ENCODE peak calls at places on chromosomes 13 and 19, in nine cellular contexts. T is WERI-Rb-1, H is body of pancreas, L is transverse colon, W is progenitor cell of endocrine pancreas, E is psoas muscle, J is fibroblast of the aortic adventitia, R is H1, I is bronchial epithelial cell. U is an unnamed sample.

GRCh38 chr13:76516013-76516412 is 370.2 kb downstream of the KCTD12 start:
- DNase-seq in T (no peak), H (no peak), L (no peak), W (no peak), E (no peak), J (peak), R (no peak), I (peak), U (no peak)

GRCh38 chr13:94950303-94950702 is 238.0 kb upstream of the SOX21 start:
- DNase-seq in T (peak), H (no peak), L (no peak), W (no peak), E (no peak), J (peak), R (no peak), I (no peak), U (no peak)

GRCh38 chr19:18153555-18154134 is 682 bp downstream of the PIK3R2 start:
- DNase-seq in T (no peak), H (peak), L (peak), W (no peak), E (peak), J (no peak), R (no peak), I (no peak), U (no peak)

GRCh38 chr13:46171223-46171622 is 10.8 kb downstream of the LCP1 start:
- DNase-seq in T (no peak), H (no peak), L (no peak), W (no peak), E (no peak), J (no peak), R (no peak), I (no peak), U (no peak)

GRCh38 chr13:110496281-110496680 is 65.2 kb downstream of the RAB20 start:
- DNase-seq in T (no peak), H (no peak), L (no peak), W (no peak), E (no peak), J (no peak), R (no peak), I (no peak), U (no peak)

GRCh38 chr19:1975081-1975480 is 34.1 kb downstream of the CSNK1G2 start:
- DNase-seq in T (no peak), H (no peak), L (no peak), W (no peak), E (no peak), J (peak), R (no peak), I (no peak), U (no peak)

GRCh38 chr13:75763511-75763910 is 127.4 kb downstream of the LMO7 start:
- DNase-seq in T (no peak), H (no peak), L (no peak), W (no peak), E (no peak), J (no peak), R (no peak), I (peak), U (no peak)

GRCh38 chr19:10899171-10899653 is 27.9 kb downstream of the CARM1 start:
- DNase-seq in T (no peak), H (peak), L (peak), W (no peak), E (peak), J (no peak), R (no peak), I (peak), U (no peak)

GRCh38 chr13:21234537-21234936 is 58.1 kb downstream of the MRPL57 start:
- DNase-seq in T (peak), H (no peak), L (no peak), W (no peak), E (no peak), J (peak), R (no peak), I (no peak), U (no peak)

GRCh38 chr13:73702419-73703071 is 431.7 kb downstream of the KLF12 start:
- DNase-seq in T (no peak), H (no peak), L (no peak), W (no peak), E (no peak), J (no peak), R (no peak), I (peak), U (no peak)

GRCh38 chr19:50870417-50871089 is 2.7 kb upstream of the KLK2 start:
- DNase-seq in T (peak), H (peak), L (no peak), W (no peak), E (no peak), J (no peak), R (peak), I (no peak), U (no peak)

GRCh38 chr19:35533822-35534521 is 716 bp downstream of the GAPDHS start:
- DNase-seq in T (no peak), H (peak), L (peak), W (no peak), E (peak), J (peak), R (peak), I (no peak), U (no peak)

GRCh38 chr19:33440241-33440640 is 66.7 kb downstream of the CEBPG start:
- DNase-seq in T (no peak), H (no peak), L (no peak), W (no peak), E (peak), J (no peak), R (no peak), I (no peak), U (no peak)

GRCh38 chr19:15464394-15465385 is at the start of gene RASAL3:
- DNase-seq in T (no peak), H (no peak), L (peak), W (no peak), E (peak), J (peak), R (no peak), I (no peak), U (no peak)

GRCh38 chr13:98570929-98571372 is 6.0 kb downstream of the STK24 start:
- DNase-seq in T (no peak), H (peak), L (peak), W (no peak), E (no peak), J (no peak), R (no peak), I (peak), U (no peak)

GRCh38 chr19:10453852-10454251 is 33.5 kb downstream of the PDE4A start:
- DNase-seq in T (no peak), H (no peak), L (no peak), W (no peak), E (no peak), J (no peak), R (no peak), I (no peak), U (no peak)

GRCh38 chr19:21767065-21767800 is at the start of gene ZNF100:
- DNase-seq in T (peak), H (peak), L (peak), W (peak), E (peak), J (peak), R (peak), I (peak), U (peak)

GRCh38 chr13:94272038-94272437 is 207.4 kb downstream of the DCT start:
- DNase-seq in T (no peak), H (no peak), L (no peak), W (no peak), E (no peak), J (no peak), R (no peak), I (no peak), U (no peak)

GRCh38 chr13:97574926-97575325 is 141.0 kb downstream of the RAP2A start:
- DNase-seq in T (peak), H (peak), L (peak), W (no peak), E (no peak), J (peak), R (peak), I (peak), U (no peak)

GRCh38 chr13:96934889-96935490 is 59.3 kb downstream of the OXGR1 start:
- DNase-seq in T (no peak), H (no peak), L (no peak), W (no peak), E (no peak), J (no peak), R (no peak), I (no peak), U (no peak)

GRCh38 chr19:21617740-21618339 is 112.4 kb downstream of the ZNF429 start:
- DNase-seq in T (no peak), H (no peak), L (no peak), W (no peak), E (no peak), J (no peak), R (no peak), I (no peak), U (no peak)

GRCh38 chr19:46609511-46610412 is 8.6 kb downstream of the CALM3 start:
- DNase-seq in T (no peak), H (peak), L (peak), W (no peak), E (peak), J (no peak), R (no peak), I (no peak), U (no peak)

GRCh38 chr19:32224371-32225244 is 120.8 kb upstream of the ZNF507 start:
- DNase-seq in T (peak), H (peak), L (peak), W (peak), E (peak), J (peak), R (peak), I (peak), U (peak)

GRCh38 chr13:23320926-23321533 is 112.5 kb downstream of the SACS start:
- DNase-seq in T (no peak), H (no peak), L (no peak), W (no peak), E (no peak), J (no peak), R (no peak), I (no peak), U (no peak)

GRCh38 chr13:48078251-48078656 is 16.6 kb downstream of the MED4 start:
- DNase-seq in T (no peak), H (no peak), L (peak), W (no peak), E (no peak), J (no peak), R (no peak), I (peak), U (no peak)

GRCh38 chr19:19343762-19344161 is 23.1 kb downstream of the MAU2 start:
- DNase-seq in T (no peak), H (no peak), L (no peak), W (no peak), E (no peak), J (no peak), R (no peak), I (no peak), U (no peak)

GRCh38 chr13:113827021-113827420 is 36.9 kb downstream of the GAS6 start:
- DNase-seq in T (no peak), H (no peak), L (no peak), W (no peak), E (peak), J (no peak), R (no peak), I (no peak), U (no peak)

GRCh38 chr19:38035515-38036495 is 128.8 kb downstream of the SIPA1L3 start:
- DNase-seq in T (peak), H (no peak), L (no peak), W (no peak), E (peak), J (peak), R (no peak), I (no peak), U (no peak)

GRCh38 chr19:34963531-34964406 is at the start of gene ZNF792:
- DNase-seq in T (peak), H (peak), L (peak), W (peak), E (peak), J (peak), R (peak), I (no peak), U (peak)

GRCh38 chr19:12720851-12721655 is 2.7 kb downstream of the TNPO2 start:
- DNase-seq in T (no peak), H (peak), L (peak), W (no peak), E (peak), J (peak), R (peak), I (no peak), U (no peak)

GRCh38 chr13:83995930-83996329 is 113.7 kb upstream of the SLITRK1 start:
- DNase-seq in T (no peak), H (no peak), L (no peak), W (no peak), E (peak), J (no peak), R (no peak), I (no peak), U (no peak)

GRCh38 chr13:20231839-20232555 is at the start of gene GJB6:
- DNase-seq in T (no peak), H (peak), L (peak), W (peak), E (no peak), J (no peak), R (peak), I (peak), U (no peak)

GRCh38 chr13:50948576-50948975 is 39.0 kb downstream of the RNASEH2B start:
- DNase-seq in T (no peak), H (no peak), L (no peak), W (no peak), E (no peak), J (peak), R (no peak), I (no peak), U (no peak)

GRCh38 chr13:111423168-111423785 is 102.8 kb downstream of the TEX29 start:
- DNase-seq in T (no peak), H (no peak), L (no peak), W (no peak), E (no peak), J (no peak), R (no peak), I (no peak), U (no peak)

GRCh38 chr13:50129065-50129922 is 114.0 kb downstream of the KCNRG start:
- DNase-seq in T (no peak), H (no peak), L (no peak), W (no peak), E (peak), J (no peak), R (peak), I (no peak), U (no peak)

GRCh38 chr19:53076984-53077383 is 26.2 kb downstream of the ZNF160 start:
- DNase-seq in T (peak), H (peak), L (peak), W (peak), E (no peak), J (peak), R (peak), I (peak), U (no peak)

GRCh38 chr19:8393871-8394250 is 3.7 kb downstream of the RAB11B start:
- DNase-seq in T (no peak), H (no peak), L (no peak), W (no peak), E (peak), J (no peak), R (no peak), I (no peak), U (no peak)

DNA sequence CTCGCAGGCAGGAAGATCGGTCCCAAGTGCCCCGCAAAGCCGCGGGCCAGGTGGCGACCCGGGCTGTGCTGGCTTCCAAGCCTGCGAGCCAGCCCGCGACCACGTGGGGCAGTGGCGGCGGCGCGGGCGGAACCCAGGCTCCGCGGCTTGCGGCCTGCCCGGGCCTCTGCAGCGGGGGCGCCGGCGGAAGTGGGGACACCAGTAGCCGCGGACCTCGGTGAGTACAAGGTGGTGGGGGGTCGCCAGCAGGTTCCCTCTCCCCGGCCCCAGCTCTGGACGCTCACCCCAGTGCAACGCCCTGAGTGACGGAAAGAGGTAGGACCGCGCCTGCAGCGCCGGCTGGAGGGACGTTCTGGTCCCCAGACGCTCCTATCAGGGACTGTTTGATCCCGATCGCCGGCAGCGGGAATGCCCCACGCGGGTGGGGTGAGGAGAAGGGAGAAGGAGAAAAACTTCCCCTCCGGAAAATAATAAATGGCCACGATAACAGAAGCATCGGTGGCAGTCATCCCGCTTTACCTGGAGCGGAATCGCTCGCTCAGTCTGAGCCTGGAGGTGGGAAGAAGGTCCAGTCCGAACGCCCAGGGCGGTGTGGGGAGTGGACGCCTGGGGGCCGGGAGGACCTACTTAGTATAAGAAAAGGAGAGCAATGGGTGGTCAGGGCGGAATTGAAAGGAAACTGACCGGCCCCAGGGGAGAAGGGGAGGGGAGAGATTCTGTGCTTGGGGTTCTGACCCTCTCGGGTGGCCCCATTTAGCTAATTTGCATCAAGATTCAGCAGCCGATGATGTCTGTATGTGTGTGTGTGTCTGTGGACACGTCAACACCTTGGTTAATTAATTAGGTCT is at the start of gene GEMIN7:
- DNase-seq in T (peak), H (peak), L (peak), W (peak), E (peak), J (peak), R (peak), I (peak), U (peak)
- TF ChIP-seq CTCF in T (no peak), H (no peak), L (peak), W (peak), E (no peak), J (no peak), R (no peak), I (peak), U (peak)

GRCh38 chr19:39740395-39740794 is 2.6 kb upstream of the CLC start:
- DNase-seq in T (no peak), H (no peak), L (no peak), W (no peak), E (no peak), J (no peak), R (no peak), I (no peak), U (no peak)
- TF ChIP-seq CTCF in T (no peak), H (no peak), L (no peak), W (no peak), E (no peak), J (no peak), R (no peak), I (no peak), U (no peak)

GRCh38 chr13:87527036-87527435 is 144.1 kb upstream of the SLITRK5 start:
- DNase-seq in T (peak), H (no peak), L (no peak), W (no peak), E (no peak), J (no peak), R (no peak), I (peak), U (no peak)

GRCh38 chr13:87524775-87525174 is 146.4 kb upstream of the SLITRK5 start:
- DNase-seq in T (no peak), H (no peak), L (no peak), W (no peak), E (no peak), J (no peak), R (no peak), I (peak), U (no peak)
- TF ChIP-seq CTCF in T (no peak), H (no peak), L (no peak), W (no peak), E (no peak), J (no peak), R (no peak), I (no peak), U (no peak)

GRCh38 chr13:80386001-80386400 is 45.1 kb upstream of the SPRY2 start:
- DNase-seq in T (no peak), H (no peak), L (no peak), W (no peak), E (no peak), J (no peak), R (no peak), I (no peak), U (no peak)

GRCh38 chr13:80389073-80390038 is 48.4 kb upstream of the SPRY2 start:
- DNase-seq in T (no peak), H (no peak), L (no peak), W (no peak), E (no peak), J (peak), R (no peak), I (peak), U (no peak)

GRCh38 chr13:80390338-80390737 is 49.4 kb upstream of the SPRY2 start:
- DNase-seq in T (no peak), H (no peak), L (no peak), W (no peak), E (no peak), J (no peak), R (no peak), I (no peak), U (no peak)

GRCh38 chr13:80386592-80386991 is 45.7 kb upstream of the SPRY2 start:
- DNase-seq in T (no peak), H (peak), L (no peak), W (no peak), E (no peak), J (no peak), R (no peak), I (no peak), U (no peak)

DNA sequence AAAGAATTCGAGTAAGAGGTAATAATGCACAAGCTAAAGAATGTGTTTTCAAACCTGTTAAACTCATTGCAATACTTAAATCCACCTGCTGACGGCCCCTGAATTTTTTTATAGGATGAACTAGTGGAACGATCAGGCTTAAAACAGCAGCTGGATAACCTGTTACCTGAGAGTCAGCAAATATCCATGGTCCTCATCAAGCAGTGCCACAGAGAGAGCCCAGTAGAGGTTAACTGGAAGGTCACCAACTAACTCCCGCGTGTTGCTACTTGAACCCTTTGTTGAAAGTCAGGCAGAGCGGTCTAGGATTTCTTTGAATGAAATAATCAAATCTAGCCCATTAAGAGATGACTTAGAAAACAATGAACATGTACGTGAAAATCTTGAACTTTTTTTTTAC is 47.6 kb upstream of the SPRY2 start:
- DNase-seq in T (no peak), H (no peak), L (no peak), W (no peak), E (no peak), J (no peak), R (no peak), I (no peak), U (no peak)
- TF ChIP-seq CTCF in T (no peak), H (no peak), L (no peak), W (no peak), E (no peak), J (no peak), R (no peak), I (no peak), U (peak)

DNA sequence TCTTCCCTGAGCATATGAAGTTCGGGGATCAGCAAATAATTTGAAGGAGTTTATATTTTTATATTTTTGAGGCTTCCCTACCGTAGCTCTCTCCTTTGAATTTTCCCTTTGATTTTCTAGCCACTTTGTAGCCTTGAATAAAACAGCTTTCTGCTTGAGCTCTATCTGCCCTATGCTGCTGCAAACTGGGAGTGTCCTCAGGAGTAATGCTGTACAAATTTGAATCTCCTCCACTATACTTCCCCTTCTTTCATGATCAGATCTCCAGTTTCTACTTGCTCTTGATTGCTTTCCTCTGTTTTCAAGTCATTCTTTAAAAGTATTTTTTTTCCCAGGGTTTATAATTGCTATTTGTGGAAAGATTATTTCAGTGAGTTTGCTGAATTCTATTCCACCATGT is 14.6 kb downstream of the PDS5B start:
- DNase-seq in T (no peak), H (no peak), L (no peak), W (no peak), E (no peak), J (no peak), R (no peak), I (no peak), U (no peak)
- TF ChIP-seq CTCF in T (no peak), H (no peak), L (no peak), W (no peak), E (no peak), J (no peak), R (no peak), I (no peak), U (no peak)

U was measured in type B pancreatic cell.